ENCODE peak calls at places on chromosomes 6 and 20, in five cellular contexts. I is AG04449, G is H7, F is PC-9, V is neuronal stem cell. H is an unnamed sample.

GRCh38 chr6:154425034-154425433 is 68.4 kb upstream of the IPCEF1 start:
- DNase-seq in G (no peak), V (no peak), F (no peak), I (no peak), H (no peak)

GRCh38 chr6:53310751-53311585 is 37.8 kb downstream of the ELOVL5 start:
- DNase-seq in V (no peak), F (no peak), I (no peak), G (no peak), H (no peak)

GRCh38 chr6:146984251-146984924 is 219.8 kb upstream of the STXBP5 start:
- DNase-seq in V (no peak), G (no peak), I (no peak), F (no peak), H (no peak)

GRCh38 chr20:50152394-50153152 is 950 bp downstream of the PEDS1 start:
- DNase-seq in I (no peak), V (no peak), G (peak; percentile 60), F (peak; percentile 59), H (no peak)

GRCh38 chr6:40349566-40350192 is 237.5 kb downstream of the LRFN2 start:
- DNase-seq in I (no peak), V (no peak), F (no peak), G (peak; percentile 10), H (no peak)

GRCh38 chr6:117601811-117602150 is 530 bp downstream of the GOPC start:
- DNase-seq in F (no peak), V (no peak), G (peak; percentile 18), I (no peak), H (no peak)

GRCh38 chr6:18835976-18836375 is 448.8 kb downstream of the RNF144B start:
- DNase-seq in G (no peak), F (no peak), V (no peak), I (no peak), H (no peak)

GRCh38 chr6:147033267-147033666 is 170.9 kb upstream of the STXBP5 start:
- DNase-seq in F (no peak), G (peak; percentile 32), V (no peak), I (no peak), H (no peak)

GRCh38 chr6:26053929-26054658 is 33.1 kb upstream of the HFE start:
- DNase-seq in F (no peak), I (no peak), V (no peak), G (no peak), H (no peak)

GRCh38 chr6:138492871-138493270 is 6.4 kb downstream of the NHSL1 start:
- DNase-seq in F (no peak), G (no peak), I (no peak), V (no peak), H (no peak)

GRCh38 chr6:25292384-25292783 is 13.2 kb downstream of the CARMIL1 start:
- DNase-seq in F (no peak), V (no peak), I (no peak), G (no peak), H (no peak)

GRCh38 chr6:110517601-110518280 is 41.3 kb upstream of the SLC22A16 start:
- DNase-seq in I (no peak), V (no peak), G (no peak), F (no peak), H (no peak)
- H3K4me3 ChIP-seq in I (no peak overlapping the region), V (no peak overlapping the region), G (no peak overlapping the region), F (no peak overlapping the region), H (no peak overlapping the region)

GRCh38 chr6:27474172-27474465 is 1.2 kb upstream of the ZNF184 start:
- DNase-seq in G (peak; percentile 8), V (no peak), F (no peak), I (no peak), H (no peak)

GRCh38 chr6:27472182-27472616 is 706 bp downstream of the ZNF184 start:
- DNase-seq in I (no peak), F (no peak), G (peak; percentile 35), V (peak; percentile 65), H (no peak)

GRCh38 chr6:27472617-27473400 is at the start of gene ZNF184:
- DNase-seq in I (peak; percentile 83), G (peak; percentile 95), F (peak; percentile 98), V (peak; percentile 95), H (peak; percentile 96)

GRCh38 chr6:27470023-27470422 is 2.9 kb downstream of the ZNF184 start:
- DNase-seq in F (no peak), I (no peak), G (no peak), V (no peak), H (no peak)

DNA sequence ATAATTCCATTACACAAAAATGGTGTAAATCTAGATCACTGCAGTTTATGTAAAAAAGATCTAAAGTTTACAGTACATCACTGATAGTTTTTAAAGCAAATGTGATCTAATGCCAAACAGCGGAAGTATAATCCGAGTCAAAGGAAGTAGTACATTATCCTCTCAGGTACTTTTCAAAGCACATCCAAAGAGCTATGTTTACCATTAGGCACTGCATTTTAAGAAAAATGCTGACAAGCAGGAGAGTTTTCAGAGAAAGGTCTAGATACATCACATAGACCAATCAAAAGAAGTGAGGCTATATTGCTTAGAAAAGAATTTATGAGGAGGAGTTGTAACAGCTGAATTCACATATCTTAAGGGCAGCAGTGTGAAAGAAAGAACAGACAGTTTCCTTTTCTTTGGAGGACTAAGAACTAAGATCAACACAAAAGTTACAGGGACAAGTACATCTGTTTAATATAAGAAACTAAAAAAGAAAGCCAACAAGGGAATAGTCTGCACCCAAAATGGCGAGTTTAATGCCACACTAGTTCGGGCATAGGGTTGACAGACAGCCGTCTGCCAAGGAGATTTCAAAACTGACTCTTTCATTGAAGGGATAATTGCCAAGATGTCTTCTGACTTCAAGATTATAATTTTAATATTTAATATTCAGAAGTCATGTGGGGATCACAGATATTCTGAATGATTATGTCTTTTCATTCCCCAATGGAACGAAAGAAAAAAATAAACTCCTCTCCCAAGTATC is 1.4 kb downstream of the ZNF184 start:
- DNase-seq in I (no peak), G (no peak), F (no peak), V (no peak), H (no peak)
- H3K4me3 ChIP-seq in I (peak overlapping the region; percentile 96), G (peak overlapping the region; percentile 74), F (peak overlapping the region; percentile 91), V (no peak overlapping the region), H (peak overlapping the region; percentile 84)

GRCh38 chr6:136989591-136990578 is 54.9 kb downstream of the IL20RA start:
- DNase-seq in F (peak; percentile 30), G (peak; percentile 76), V (no peak), I (no peak), H (no peak)
- H3K4me3 ChIP-seq in F (peak overlapping the region; percentile 57), G (peak overlapping the region; percentile 59), V (peak overlapping the region; percentile 76), I (peak overlapping the region; percentile 35), H (peak overlapping the region; percentile 54)

DNA sequence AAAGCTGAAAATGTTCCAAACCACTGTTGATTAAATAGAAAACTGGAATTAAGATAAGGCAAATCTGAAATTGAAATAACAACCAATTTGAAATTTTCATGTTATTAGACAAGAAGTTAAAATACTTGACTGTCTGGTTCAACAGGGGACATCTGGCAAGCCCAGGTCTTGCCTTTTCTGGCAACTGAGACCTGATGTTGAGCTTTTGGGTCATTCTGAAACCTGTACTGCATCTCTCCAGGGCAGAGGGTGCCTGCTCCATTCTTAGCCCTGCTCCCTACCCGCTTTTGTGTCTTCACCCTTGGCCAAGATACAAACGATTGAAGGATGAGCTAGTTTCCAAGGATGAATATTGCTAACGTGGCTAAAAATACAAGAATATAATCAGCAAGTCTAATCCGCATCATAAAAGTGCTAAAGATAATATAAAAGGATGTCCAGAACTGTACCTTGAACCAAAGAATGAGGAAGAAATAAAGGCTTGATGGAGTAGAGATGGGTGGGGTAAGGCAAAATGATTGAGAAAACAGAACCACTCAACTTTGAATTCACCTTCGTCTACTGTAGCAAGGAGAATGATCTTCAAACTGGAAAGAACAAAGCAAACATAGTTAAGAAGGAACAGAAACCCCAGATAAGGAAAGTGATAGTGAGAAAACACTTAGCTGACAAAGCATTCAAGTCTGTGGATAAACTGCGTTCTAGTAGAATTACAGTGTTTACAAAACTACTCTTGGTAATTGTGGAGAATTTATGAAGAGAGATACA is 109.8 kb upstream of the MAN1A1 start:
- DNase-seq in G (no peak), I (no peak), F (no peak), V (no peak), H (no peak)
- H3K4me3 ChIP-seq in G (no peak overlapping the region), I (no peak overlapping the region), F (no peak overlapping the region), V (no peak overlapping the region), H (no peak overlapping the region)

GRCh38 chr20:17849901-17850673 is 118.5 kb downstream of the SNX5 start:
- DNase-seq in G (no peak), F (peak; percentile 86), V (no peak), I (peak; percentile 84), H (peak; percentile 88)
- H3K4me3 ChIP-seq in G (no peak overlapping the region), F (no peak overlapping the region), V (no peak overlapping the region), I (no peak overlapping the region), H (no peak overlapping the region)

DNA sequence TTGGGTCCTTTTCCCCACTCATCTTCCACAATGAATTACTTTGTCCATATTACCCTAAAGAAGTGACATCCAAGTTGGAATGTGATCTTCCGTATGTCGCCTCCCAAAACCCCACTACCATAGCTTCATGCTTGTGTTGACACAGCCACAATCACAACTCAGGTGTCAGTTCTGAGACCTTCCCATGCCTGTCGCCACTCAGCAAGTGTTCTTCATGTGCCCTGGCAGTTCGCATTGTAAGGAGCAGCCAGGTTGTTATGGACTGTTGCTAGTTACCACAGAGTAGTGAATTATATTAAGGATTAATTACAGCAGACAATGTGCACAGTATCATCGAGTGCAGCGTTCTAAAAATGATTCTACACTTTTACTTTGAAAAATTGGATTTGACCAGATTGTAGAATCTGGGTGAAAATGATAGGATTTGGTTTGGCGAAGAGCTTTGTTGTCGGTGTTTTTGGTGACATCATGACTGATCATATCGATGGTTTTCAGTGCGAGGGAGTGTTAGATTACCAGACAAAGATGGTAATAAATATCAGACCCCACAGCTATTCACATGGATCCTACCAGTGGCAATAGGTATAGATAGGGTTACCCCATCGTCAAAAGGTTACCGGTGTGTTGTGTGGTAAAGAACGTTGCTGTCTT is 1.7 kb downstream of the PCMTD2 start:
- DNase-seq in G (no peak), V (no peak), I (no peak), F (no peak), H (no peak)
- H3K4me3 ChIP-seq in G (no peak overlapping the region), V (no peak overlapping the region), I (peak overlapping the region; percentile 74), F (peak overlapping the region; percentile 77), H (no peak overlapping the region)

GRCh38 chr6:27178860-27179259 is 68.6 kb upstream of the PRSS16 start:
- DNase-seq in I (no peak), G (no peak), F (no peak), V (no peak), H (no peak)
- H3K4me3 ChIP-seq in I (peak overlapping the region; percentile 100), G (peak overlapping the region; percentile 91), F (peak overlapping the region; percentile 97), V (peak overlapping the region; percentile 95), H (peak overlapping the region; percentile 99)

GRCh38 chr6:143742070-143742954 is 64.5 kb downstream of the PHACTR2 start:
- DNase-seq in I (no peak), F (no peak), V (no peak), G (no peak), H (no peak)

GRCh38 chr6:143744593-143745151 is 66.9 kb downstream of the PHACTR2 start:
- DNase-seq in G (no peak), V (no peak), F (peak; percentile 43), I (no peak), H (no peak)

GRCh38 chr6:143741480-143741879 is 63.7 kb downstream of the PHACTR2 start:
- DNase-seq in G (no peak), I (no peak), F (no peak), V (no peak), H (no peak)

GRCh38 chr6:143743256-143744166 is 65.7 kb downstream of the PHACTR2 start:
- DNase-seq in V (no peak), F (no peak), I (no peak), G (no peak), H (peak; percentile 27)

GRCh38 chr6:143742955-143743255 is 65.1 kb downstream of the PHACTR2 start:
- DNase-seq in F (no peak), V (no peak), G (no peak), I (no peak), H (no peak)
- H3K4me3 ChIP-seq in F (no peak overlapping the region), V (no peak overlapping the region), G (no peak overlapping the region), I (no peak overlapping the region), H (no peak overlapping the region)

H was measured in astrocyte of the cerebellum.